ENCODE peak calls at places on chromosomes 6 and 20, in seven cellular contexts. L is hepatocyte; I is esophagus squamous epithelium; A is psoas muscle; V is thoracic aorta; G is fibroblast of lung; D is naive thymus-derived CD4-positive, alpha-beta T cell. X is an unnamed sample. For H3K4me1, the result is how much of the 10 kb centered on the place peaks cover.

GRCh38 chr20:39853050-39853449 is 836.0 kb downstream of the MAFB start:
- DNase-seq in D (no peak), G (no peak), A (no peak), I (no peak), L (no peak), V (no peak), X (no peak)

GRCh38 chr6:30647802-30648460 is 998 bp downstream of the C6orf136 start:
- DNase-seq in D (no peak), I (no peak), L (no peak), A (no peak), V (no peak), G (no peak), X (no peak)

GRCh38 chr6:31383149-31383548 is 20.2 kb upstream of the MICA start:
- DNase-seq in L (no peak), G (no peak), D (no peak), A (no peak), I (no peak), V (no peak), X (no peak)

GRCh38 chr20:24185801-24186200 is 197.2 kb upstream of the GGTLC1 start:
- DNase-seq in I (no peak), D (no peak), A (no peak), V (no peak), G (no peak), L (no peak), X (no peak)

GRCh38 chr20:45510242-45510862 is 5.1 kb downstream of the SPINT3 start:
- DNase-seq in D (no peak), L (no peak), A (no peak), G (no peak), I (no peak), V (no peak), X (no peak)

GRCh38 chr6:330948-331347 is 38.7 kb downstream of the DUSP22 start:
- DNase-seq in I (no peak), V (no peak), G (no peak), A (no peak), D (no peak), L (no peak), X (no peak)

GRCh38 chr6:134853111-134854055 is 96.5 kb downstream of the ALDH8A1 start:
- DNase-seq in G (peak), L (peak), V (no peak), D (no peak), I (no peak), A (no peak), X (no peak)

GRCh38 chr6:147207351-147207750 is 3.1 kb downstream of the STXBP5 start:
- DNase-seq in G (peak), D (no peak), V (no peak), I (no peak), L (no peak), A (no peak), X (no peak)

GRCh38 chr20:7938058-7938457 is 2.2 kb downstream of the HAO1 start:
- DNase-seq in I (no peak), V (no peak), G (no peak), D (no peak), A (no peak), L (no peak), X (no peak)

GRCh38 chr6:129766959-129767728 is 57.2 kb upstream of the ARHGAP18 start:
- DNase-seq in L (peak), D (peak), A (peak), I (no peak), G (peak), V (no peak), X (peak)

GRCh38 chr6:166775180-166775922 is 148.3 kb upstream of the RPS6KA2 start:
- DNase-seq in I (no peak), G (peak), V (no peak), A (no peak), L (peak), D (peak), X (peak)

GRCh38 chr6:137155830-137156229 is 17.6 kb downstream of the IL22RA2 start:
- DNase-seq in D (no peak), I (no peak), V (no peak), A (no peak), L (no peak), G (peak), X (no peak)

GRCh38 chr6:117615981-117616961 is 14.0 kb upstream of the GOPC start:
- DNase-seq in G (no peak), V (no peak), A (no peak), I (no peak), L (no peak), D (no peak), X (no peak)

GRCh38 chr6:153207041-153207440 is 76.0 kb upstream of the RGS17 start:
- DNase-seq in I (no peak), D (no peak), L (no peak), V (no peak), A (no peak), G (no peak), X (no peak)

GRCh38 chr6:143034689-143035334 is 25.9 kb upstream of the AIG1 start:
- DNase-seq in G (no peak), V (no peak), I (no peak), D (no peak), L (no peak), A (no peak), X (no peak)

GRCh38 chr6:84399003-84399402 is 171.6 kb upstream of the CEP162 start:
- DNase-seq in A (no peak), V (no peak), G (no peak), I (no peak), D (no peak), L (no peak), X (no peak)

GRCh38 chr20:40286991-40287531 is 402.0 kb downstream of the MAFB start:
- DNase-seq in A (peak), D (no peak), I (peak), G (peak), L (peak), V (peak), X (peak)

GRCh38 chr20:7851031-7851490 is 89.2 kb downstream of the HAO1 start:
- DNase-seq in G (peak), A (no peak), V (no peak), D (no peak), I (no peak), L (no peak), X (no peak)

GRCh38 chr6:87078983-87079616 is 15.8 kb downstream of the CGA start:
- DNase-seq in I (no peak), L (peak), A (peak), G (peak), D (peak), V (peak), X (peak)

GRCh38 chr6:99547526-99547925 is 20.9 kb downstream of the CCNC start:
- DNase-seq in A (no peak), V (no peak), L (no peak), I (no peak), G (no peak), D (no peak), X (no peak)

GRCh38 chr6:164346631-164347030 is 932.1 kb downstream of the QKI start:
- DNase-seq in A (no peak), I (no peak), V (no peak), L (no peak), G (no peak), D (no peak), X (peak)

GRCh38 chr6:110875548-110876169 is 1.1 kb downstream of the AMD1 start:
- DNase-seq in D (no peak), G (peak), I (no peak), A (peak), L (peak), V (peak), X (peak)

GRCh38 chr20:20489054-20489453 is 121.2 kb downstream of the INSM1 start:
- DNase-seq in L (no peak), V (no peak), D (no peak), G (peak), I (no peak), A (no peak), X (no peak)

GRCh38 chr6:5905431-5906339 is 101.0 kb downstream of the NRN1 start:
- DNase-seq in A (peak), D (no peak), L (peak), V (peak), G (peak), I (no peak), X (peak)

GRCh38 chr20:51419236-51419635 is 123.3 kb downstream of the NFATC2 start:
- DNase-seq in G (no peak), V (no peak), D (no peak), L (no peak), I (no peak), A (no peak), X (no peak)

GRCh38 chr6:53313784-53314382 is 34.9 kb downstream of the ELOVL5 start:
- DNase-seq in D (no peak), L (no peak), A (no peak), V (no peak), I (no peak), G (peak), X (no peak)

GRCh38 chr6:39417440-39417839 is 94.9 kb upstream of the KCNK16 start:
- DNase-seq in V (no peak), I (no peak), A (no peak), D (no peak), G (no peak), L (no peak), X (no peak)

GRCh38 chr6:125835221-125835744 is 44.5 kb downstream of the NCOA7 start:
- DNase-seq in A (no peak), G (peak), V (no peak), D (no peak), L (peak), I (no peak), X (peak)

GRCh38 chr20:14583413-14583812 is 246.0 kb upstream of the FLRT3 start:
- DNase-seq in L (no peak), D (no peak), G (no peak), V (no peak), A (no peak), I (no peak), X (no peak)

DNA sequence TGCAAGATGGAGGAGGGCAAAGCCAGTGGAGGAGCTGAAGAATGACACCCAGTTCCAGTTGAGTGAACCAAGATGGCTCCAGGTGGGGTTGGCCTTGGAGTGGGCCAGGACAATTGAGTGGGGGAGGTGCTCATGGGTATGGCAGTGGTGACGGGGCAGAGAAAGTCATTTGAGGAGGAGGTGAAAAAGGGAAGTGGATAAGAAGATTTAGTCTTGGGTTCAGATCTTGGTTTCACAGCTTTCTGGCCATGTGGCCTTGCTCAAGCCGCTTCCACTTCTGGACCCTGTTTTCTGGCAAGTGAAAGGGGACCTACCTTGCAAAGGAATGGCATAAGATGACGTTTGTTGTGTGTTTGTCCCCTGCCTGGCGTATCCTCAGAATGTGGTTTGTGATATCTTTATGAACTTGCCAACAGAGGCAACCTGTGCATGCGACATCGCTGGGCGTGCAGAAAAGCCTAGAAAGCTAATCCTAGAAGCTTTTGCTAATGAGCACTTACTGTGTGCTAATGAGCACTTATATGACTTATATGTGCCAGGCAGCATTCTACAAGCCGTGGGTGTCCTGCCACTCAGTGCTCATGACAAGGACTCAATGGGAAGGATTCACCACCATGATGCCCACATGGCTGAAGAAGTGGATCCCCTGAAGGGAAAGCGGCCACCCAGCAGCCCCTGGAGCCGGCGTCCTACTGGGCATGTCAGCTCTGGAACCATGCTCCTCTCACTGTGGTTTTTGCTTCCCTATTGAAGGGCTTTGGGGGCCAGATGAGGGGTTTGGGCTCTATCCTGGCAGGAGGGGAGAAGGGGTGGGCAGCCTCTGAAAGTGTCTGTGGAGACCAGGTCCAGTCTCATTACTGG is 23.6 kb upstream of the STX16 start:
- DNase-seq in D (no peak), I (no peak), A (no peak), V (no peak), L (no peak), G (no peak), X (no peak)
- H3K4me1 ChIP-seq in D (under half), I (under half), A (under half), V (under half), L (under half), G (under half), X (under half)

DNA sequence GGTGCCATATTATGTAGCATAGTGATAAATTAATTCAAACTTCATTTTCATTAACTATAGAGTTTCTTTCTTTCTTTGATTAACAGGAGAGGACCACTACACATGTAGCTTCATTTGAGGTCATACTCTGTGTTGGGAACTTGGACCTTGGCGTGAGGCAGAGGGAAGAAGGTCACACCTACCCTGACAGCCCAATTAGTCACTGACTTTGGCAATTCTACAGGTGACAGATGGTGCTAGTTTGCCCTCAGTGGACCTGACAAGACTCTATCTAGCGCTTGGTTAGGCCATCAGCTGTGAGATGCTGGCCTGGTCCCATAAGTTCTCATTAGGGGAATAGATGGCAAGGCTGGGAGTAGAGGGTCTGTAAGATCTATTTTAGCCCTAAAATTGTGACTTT is 14.2 kb downstream of the SLX4IP start:
- DNase-seq in V (no peak), L (no peak), A (no peak), I (no peak), D (no peak), G (no peak), X (no peak)
- H3K4me1 ChIP-seq in V (under half), L (under half), A (under half), I (under half), D (under half), G (under half), X (under half)

DNA sequence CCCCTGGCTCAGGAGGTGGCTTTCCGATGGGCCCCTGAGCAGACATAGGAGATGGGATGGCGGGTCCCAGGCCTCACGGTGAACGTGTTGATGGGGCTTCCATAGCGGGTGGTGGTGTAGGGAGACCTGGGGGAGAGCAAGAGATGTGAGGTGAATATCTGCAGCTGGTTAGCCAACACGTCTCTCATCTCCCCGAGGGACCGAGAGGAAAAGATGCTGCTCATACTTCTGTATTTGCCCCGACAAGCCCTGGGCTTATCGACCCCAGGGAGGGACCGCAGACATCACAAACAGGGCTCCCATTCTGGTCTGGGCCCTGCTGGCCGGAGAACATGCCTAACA is 38.7 kb downstream of the C6orf132 start:
- DNase-seq in I (no peak), A (no peak), D (no peak), G (no peak), V (no peak), L (no peak), X (no peak)
- H3K4me1 ChIP-seq in I (half or more), A (under half), D (under half), G (under half), V (under half), L (half or more), X (under half)

GRCh38 chr6:78131521-78131920 is 478.7 kb downstream of the MEI4 start:
- DNase-seq in I (no peak), V (no peak), D (no peak), A (no peak), G (no peak), L (no peak), X (peak)

GRCh38 chr6:78132681-78133410 is 480.0 kb downstream of the MEI4 start:
- DNase-seq in I (no peak), A (no peak), G (no peak), V (no peak), L (peak), D (no peak), X (no peak)
- H3K4me1 ChIP-seq in I (under half), A (under half), G (under half), V (under half), L (under half), D (under half), X (under half)

GRCh38 chr6:159966339-159966738 is 2.5 kb upstream of the IGF2R start:
- DNase-seq in A (no peak), I (no peak), G (peak), L (no peak), D (no peak), V (no peak), X (no peak)
- H3K4me1 ChIP-seq in A (under half), I (under half), G (under half), L (under half), D (under half), V (under half), X (under half)

GRCh38 chr6:109009761-109010612 is 84.7 kb downstream of the SESN1 start:
- DNase-seq in G (peak), V (no peak), L (no peak), D (no peak), A (no peak), I (no peak), X (no peak)
- H3K4me1 ChIP-seq in G (under half), V (under half), L (under half), D (under half), A (half or more), I (half or more), X (under half)

GRCh38 chr20:62925420-62926228 is 681 bp downstream of the DIDO1 start:
- DNase-seq in D (peak), A (peak), G (peak), I (no peak), L (peak), V (no peak), X (no peak)

GRCh38 chr20:62926229-62927127 is at the start of gene DIDO1:
- DNase-seq in D (peak), G (peak), V (peak), I (peak), A (peak), L (peak), X (peak)

GRCh38 chr20:62924567-62925419 is 1.5 kb downstream of the DIDO1 start:
- DNase-seq in L (peak), I (no peak), D (no peak), G (peak), V (no peak), A (no peak), X (no peak)

GRCh38 chr20:62922451-62922921 is 3.8 kb downstream of the DIDO1 start:
- DNase-seq in L (no peak), A (no peak), I (no peak), V (no peak), G (no peak), D (no peak), X (no peak)

GRCh38 chr20:62923669-62924566 is 2.4 kb downstream of the DIDO1 start:
- DNase-seq in V (no peak), A (no peak), D (no peak), L (no peak), G (no peak), I (no peak), X (no peak)
- H3K4me1 ChIP-seq in V (half or more), A (half or more), D (half or more), L (half or more), G (under half), I (half or more), X (under half)

DNA sequence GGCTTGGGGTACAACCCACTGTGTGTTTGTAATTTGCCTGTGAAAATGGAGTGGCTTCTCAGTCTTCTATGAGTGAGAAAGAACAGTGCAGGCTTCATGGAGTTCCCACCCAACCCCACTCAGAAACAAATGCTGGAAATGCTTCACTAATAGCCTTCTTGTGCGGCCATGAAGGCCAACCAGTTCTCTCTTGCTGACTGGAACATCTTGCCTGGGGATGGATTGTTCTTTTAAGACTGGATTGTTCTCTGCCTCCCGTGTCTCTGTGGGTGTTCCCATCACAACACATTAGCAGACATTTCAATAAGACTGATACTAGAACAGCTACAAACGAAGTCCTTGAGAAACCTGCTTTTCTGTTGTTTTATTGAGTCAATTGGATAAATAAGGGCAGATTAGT is 110.6 kb downstream of the PPP1R14C start:
- DNase-seq in L (no peak), D (no peak), I (no peak), V (no peak), A (no peak), G (no peak), X (no peak)
- H3K4me1 ChIP-seq in L (under half), D (under half), I (half or more), V (under half), A (half or more), G (under half), X (under half)

X was measured in right cardiac atrium.